ENCODE peak calls at places on chromosome 12, in five cellular contexts. D, U, I, Z and K are unnamed samples.

GRCh38 chr12:94941440-94941862 is 62.0 kb downstream of the NDUFA12 start:
- DNase-seq in D (no peak), U (no peak), I (peak), Z (peak), K (no peak)

GRCh38 chr12:46402861-46403731 is 30.5 kb upstream of the SLC38A2 start:
- DNase-seq in D (no peak), U (no peak), I (no peak), Z (peak), K (no peak)

GRCh38 chr12:4934651-4935050 is 24.9 kb downstream of the KCNA1 start:
- DNase-seq in D (no peak), U (no peak), I (no peak), Z (peak), K (no peak)

GRCh38 chr12:46963977-46964376 is 115.4 kb upstream of the PCED1B start:
- DNase-seq in D (no peak), U (no peak), I (peak), Z (no peak), K (no peak)

GRCh38 chr12:47004634-47005033 is 74.8 kb upstream of the PCED1B start:
- DNase-seq in D (no peak), U (no peak), I (no peak), Z (peak), K (no peak)

GRCh38 chr12:116127858-116128257 is 149.6 kb downstream of the MED13L start:
- DNase-seq in D (no peak), U (no peak), I (no peak), Z (no peak), K (no peak)

GRCh38 chr12:12398026-12398859 is 41.4 kb downstream of the BORCS5 start:
- DNase-seq in D (no peak), U (no peak), I (peak), Z (peak), K (no peak)

GRCh38 chr12:7180685-7181084 is 8.8 kb upstream of the PEX5 start:
- DNase-seq in D (no peak), U (no peak), I (no peak), Z (peak), K (no peak)

GRCh38 chr12:108214486-108214885 is 85.4 kb downstream of the WSCD2 start:
- DNase-seq in D (peak), U (peak), I (peak), Z (peak), K (peak)

GRCh38 chr12:92535961-92536360 is 166.8 kb upstream of the PLEKHG7 start:
- DNase-seq in D (no peak), U (no peak), I (no peak), Z (no peak), K (no peak)
- H2BK120ac ChIP-seq in D (no peak), U (no peak), I (no peak), Z (no peak), K (no peak)

GRCh38 chr12:112837629-112838191 is 46.2 kb downstream of the RPH3A start:
- DNase-seq in D (no peak), U (no peak), I (no peak), Z (peak), K (no peak)

GRCh38 chr12:112841240-112841639 is 49.7 kb downstream of the RPH3A start:
- DNase-seq in D (no peak), U (no peak), I (peak), Z (no peak), K (no peak)

GRCh38 chr12:112841891-112842290 is 50.3 kb downstream of the RPH3A start:
- DNase-seq in D (no peak), U (no peak), I (peak), Z (no peak), K (no peak)

GRCh38 chr12:112838731-112839130 is 47.2 kb downstream of the RPH3A start:
- DNase-seq in D (no peak), U (no peak), I (no peak), Z (no peak), K (no peak)

GRCh38 chr12:112839386-112839972 is 47.9 kb downstream of the RPH3A start:
- DNase-seq in D (no peak), U (peak), I (peak), Z (peak), K (no peak)
- H3K4me2 ChIP-seq in D (no peak), U (no peak), I (no peak), Z (no peak), K (no peak)

GRCh38 chr12:122974274-122974891 is 661 bp upstream of the OGFOD2 start:
- DNase-seq in D (peak), U (peak), I (peak), Z (peak), K (peak)
- H2BK5ac ChIP-seq in D (peak), U (peak), I (peak), Z (peak), K (peak)

GRCh38 chr12:17975763-17976162 is 114.2 kb downstream of the RERGL start:
- DNase-seq in D (no peak), U (no peak), I (no peak), Z (no peak), K (no peak)
- H2BK120ac ChIP-seq in D (no peak), U (no peak), I (no peak), Z (no peak), K (no peak)

GRCh38 chr12:92989715-92990484 is 60.8 kb upstream of the EEA1 start:
- DNase-seq in D (no peak), U (peak), I (no peak), Z (no peak), K (no peak)

GRCh38 chr12:92987362-92987761 is 58.3 kb upstream of the EEA1 start:
- DNase-seq in D (no peak), U (peak), I (peak), Z (peak), K (peak)

GRCh38 chr12:92991134-92991533 is 62.0 kb upstream of the EEA1 start:
- DNase-seq in D (no peak), U (no peak), I (no peak), Z (no peak), K (no peak)

GRCh38 chr12:92987846-92988621 is 58.9 kb upstream of the EEA1 start:
- DNase-seq in D (peak), U (peak), I (peak), Z (no peak), K (no peak)

GRCh38 chr12:92988622-92989130 is 59.6 kb upstream of the EEA1 start:
- DNase-seq in D (no peak), U (no peak), I (no peak), Z (no peak), K (no peak)
- H3K4me2 ChIP-seq in D (no peak), U (no peak), I (no peak), Z (no peak), K (no peak)